ENCODE peak calls at places on chromosomes 13 and 19, in five cellular contexts. H is CD8-positive, alpha-beta T cell; A is left ventricle myocardium inferior; I is ascending aorta; M is naive thymus-derived CD4-positive, alpha-beta T cell. E is an unnamed sample.

GRCh38 chr19:37932985-37933953 is 26.3 kb downstream of the SIPA1L3 start:
- DNase-seq in M (no peak), I (no peak), H (no peak), A (peak; percentile 16), E (peak; percentile 77)

GRCh38 chr13:113918580-113918979 is 54.7 kb upstream of the GAS6 start:
- DNase-seq in A (no peak), M (no peak), I (no peak), H (no peak), E (no peak)

GRCh38 chr19:13729859-13730258 is 34.5 kb upstream of the MRI1 start:
- DNase-seq in H (no peak), A (no peak), M (no peak), I (no peak), E (peak; percentile 36)

GRCh38 chr13:48859168-48860105 is 116.3 kb upstream of the FNDC3A start:
- DNase-seq in H (no peak), M (no peak), I (no peak), A (no peak), E (no peak)

GRCh38 chr13:47549219-47549752 is 451.8 kb downstream of the SUCLA2 start:
- DNase-seq in H (no peak), M (no peak), I (no peak), A (no peak), E (no peak)

GRCh38 chr13:94309997-94310842 is 169.3 kb downstream of the DCT start:
- DNase-seq in M (no peak), A (no peak), I (no peak), H (no peak), E (peak; percentile 79)

GRCh38 chr13:62846302-62846701 is 1430.7 kb upstream of the PCDH20 start:
- DNase-seq in H (no peak), A (no peak), M (no peak), I (no peak), E (peak; percentile 52)

GRCh38 chr13:108494991-108495661 is 134.3 kb upstream of the MYO16 start:
- DNase-seq in A (no peak), I (no peak), H (no peak), M (no peak), E (no peak)

GRCh38 chr13:24233351-24233901 is 72.9 kb downstream of the SPATA13 start:
- DNase-seq in H (no peak), A (no peak), I (no peak), M (no peak), E (no peak)
- H3K27ac ChIP-seq in H (no peak overlapping the region), A (no peak overlapping the region), I (no peak overlapping the region), M (no peak overlapping the region), E (no peak overlapping the region)

DNA sequence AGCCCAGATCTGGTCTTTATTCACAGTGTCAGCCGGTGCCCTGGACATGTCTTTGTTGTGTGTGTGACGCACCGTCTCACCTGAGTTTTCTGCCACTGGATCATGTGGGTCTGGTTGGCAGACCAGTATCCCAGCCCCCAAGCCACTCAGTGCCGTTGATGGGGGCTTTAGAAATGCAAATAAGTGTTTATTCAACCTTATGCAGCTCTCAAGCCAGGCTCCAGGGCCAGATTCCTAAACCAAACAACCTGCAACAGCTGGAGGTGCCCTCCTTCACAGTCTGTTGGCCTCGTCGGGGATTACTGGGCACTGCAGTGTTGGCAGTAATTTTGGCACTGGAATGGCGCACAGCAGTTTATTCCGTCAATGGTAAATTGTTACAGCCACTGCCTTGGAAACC is 21.6 kb downstream of the FAM124A start:
- DNase-seq in M (no peak), A (no peak), I (no peak), H (no peak), E (no peak)
- H3K27ac ChIP-seq in M (no peak overlapping the region), A (peak overlapping the region; percentile 31), I (no peak overlapping the region), H (no peak overlapping the region), E (no peak overlapping the region)

GRCh38 chr13:44373247-44373600 is 400 bp upstream of the SERP2 start:
- DNase-seq in M (no peak), H (no peak), I (no peak), A (no peak), E (no peak)

GRCh38 chr13:44373601-44374347 is at the start of gene SERP2:
- DNase-seq in A (peak; percentile 42), H (no peak), I (no peak), M (no peak), E (no peak)

GRCh38 chr13:44378277-44378676 is 4.7 kb downstream of the SERP2 start:
- DNase-seq in I (no peak), M (no peak), A (no peak), H (no peak), E (no peak)

GRCh38 chr13:44371421-44371820 is 2.2 kb upstream of the SERP2 start:
- DNase-seq in H (no peak), I (no peak), M (no peak), A (no peak), E (no peak)

DNA sequence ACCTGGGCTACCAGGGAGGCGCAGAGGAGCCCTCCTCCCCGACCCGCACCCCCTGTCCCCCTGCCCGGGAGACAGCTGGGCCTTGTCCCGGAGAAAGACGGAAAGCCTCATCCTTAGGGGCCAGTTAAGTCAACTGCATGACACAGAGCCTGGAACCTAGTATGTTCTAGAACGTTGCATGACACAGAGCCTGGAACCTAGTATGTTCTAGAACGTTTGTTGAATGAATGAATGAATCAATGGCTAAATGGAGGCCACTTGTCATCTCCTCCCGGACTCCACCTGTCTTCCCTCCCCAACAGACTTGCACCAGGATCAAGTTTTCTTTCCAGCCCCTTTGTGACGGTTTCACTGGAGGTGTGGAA is 706 bp downstream of the SERP2 start:
- DNase-seq in H (no peak), M (no peak), I (no peak), A (no peak), E (no peak)
- H3K27ac ChIP-seq in H (no peak overlapping the region), M (no peak overlapping the region), I (peak overlapping the region; percentile 55), A (peak overlapping the region; percentile 73), E (no peak overlapping the region)

DNA sequence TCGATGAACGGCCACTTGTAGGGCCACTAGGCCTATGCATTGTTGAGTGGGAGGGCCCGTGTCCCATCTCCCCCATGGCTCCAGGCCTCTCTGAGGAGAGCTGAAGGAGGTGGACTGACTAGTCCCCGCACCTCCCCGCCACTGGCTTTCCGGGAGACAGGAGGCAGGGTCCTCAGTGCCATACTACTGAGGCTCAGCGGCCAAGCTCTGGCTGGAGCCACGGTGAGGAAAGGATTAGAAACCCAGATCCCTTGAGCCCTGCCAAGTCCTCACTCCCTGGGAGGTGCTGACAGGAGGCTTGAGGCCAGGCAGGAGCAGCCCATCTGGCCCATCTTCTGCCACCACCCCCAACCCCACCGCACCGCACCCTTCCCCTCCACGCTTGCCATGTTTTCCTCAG is 29.0 kb downstream of the CCDC8 start:
- DNase-seq in H (no peak), A (peak; percentile 46), M (no peak), I (no peak), E (no peak)
- H3K27ac ChIP-seq in H (no peak overlapping the region), A (peak overlapping the region; percentile 51), M (no peak overlapping the region), I (no peak overlapping the region), E (no peak overlapping the region)

GRCh38 chr19:5130371-5131030 is 161.6 kb downstream of the KDM4B start:
- DNase-seq in A (no peak), H (peak; percentile 55), M (peak; percentile 78), I (no peak), E (no peak)
- H3K27ac ChIP-seq in A (no peak overlapping the region), H (peak overlapping the region; percentile 90), M (peak overlapping the region; percentile 92), I (no peak overlapping the region), E (no peak overlapping the region)

GRCh38 chr19:1905863-1906375 is 720 bp downstream of the ADAT3 start:
- DNase-seq in M (no peak), A (no peak), I (no peak), H (no peak), E (no peak)

GRCh38 chr19:1905071-1905862 is at the start of the genes ADAT3 and SCAMP4:
- DNase-seq in I (peak; percentile 94), H (peak; percentile 97), A (peak; percentile 100), M (peak; percentile 96), E (peak; percentile 95)

GRCh38 chr19:1907563-1908363 is 2.6 kb downstream of the ADAT3 start:
- DNase-seq in H (no peak), A (no peak), I (no peak), M (no peak), E (peak; percentile 78)

GRCh38 chr19:1908364-1908678 is 3.1 kb downstream of the ADAT3 start:
- DNase-seq in M (no peak), I (no peak), H (no peak), A (no peak), E (peak; percentile 8)

DNA sequence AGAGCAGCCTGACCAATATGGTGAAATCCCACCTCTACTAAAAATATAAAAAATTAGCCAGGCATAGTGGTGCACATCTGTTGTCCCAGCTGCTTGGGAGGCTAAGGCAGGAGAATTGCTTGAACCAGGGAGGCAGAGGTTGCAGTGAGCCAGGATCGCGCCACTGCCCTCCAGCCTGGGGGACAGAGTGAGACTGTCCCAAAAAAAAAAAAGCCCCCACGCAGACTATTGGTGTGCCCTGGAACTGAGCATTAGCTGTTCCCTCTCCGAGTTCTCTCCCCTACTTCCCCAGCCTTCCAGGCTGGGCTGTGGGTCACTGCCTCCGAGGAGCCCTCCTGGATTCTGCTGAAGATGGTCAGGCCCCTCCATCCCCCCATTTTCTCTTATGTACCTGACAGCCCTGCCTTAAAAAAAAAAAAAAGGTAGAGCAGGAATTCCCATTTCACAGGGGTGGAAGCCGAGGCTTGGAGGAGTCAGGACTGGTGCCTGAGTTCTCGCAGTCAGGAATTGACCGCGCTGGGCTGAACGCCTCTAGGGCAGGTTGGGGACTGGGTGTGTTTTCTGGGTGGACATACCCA is 1.9 kb downstream of the ADAT3 start:
- DNase-seq in I (no peak), A (no peak), H (no peak), M (no peak), E (no peak)
- H3K27ac ChIP-seq in I (no peak overlapping the region), A (no peak overlapping the region), H (no peak overlapping the region), M (no peak overlapping the region), E (peak overlapping the region; percentile 78)

GRCh38 chr13:102609696-102610095 is 12.9 kb downstream of the TPP2 start:
- DNase-seq in I (no peak), A (no peak), H (no peak), M (no peak), E (no peak)
- H3K27ac ChIP-seq in I (no peak overlapping the region), A (no peak overlapping the region), H (no peak overlapping the region), M (no peak overlapping the region), E (no peak overlapping the region)

E was measured in PC-3.